ENCODE peak calls at places on chromosomes 12 and 14, in ten cellular contexts. N is HepG2; X is PC-9; C is CD4-positive, alpha-beta T cell; T is cardiac fibroblast; Z is endothelial cell; B is A549; Y is fibroblast of mammary gland; V is RWPE1; R is OCI-LY7. D is an unnamed sample.

GRCh38 chr12:100899301-100899700 is 104.7 kb downstream of the ANO4 start:
- DNase-seq in N (no peak), X (no peak), C (no peak), T (no peak), Z (no peak), B (no peak), Y (no peak), V (no peak), R (no peak), D (no peak)

GRCh38 chr14:54549862-54550261 is 17.1 kb upstream of the SAMD4A start:
- DNase-seq in N (no peak), X (no peak), C (no peak), T (peak), Z (peak), B (no peak), Y (peak), V (no peak), R (no peak), D (no peak)

GRCh38 chr14:106831322-106831720 is 1304.9 kb downstream of the TMEM121 start:
- DNase-seq in N (peak), X (no peak), C (no peak), T (no peak), Z (no peak), B (peak), Y (peak), V (no peak), R (peak), D (no peak)

GRCh38 chr12:100668939-100669536 is 95.6 kb downstream of the GAS2L3 start:
- DNase-seq in N (peak), X (peak), C (peak), T (peak), Z (peak), B (peak), Y (peak), V (peak), R (peak), D (peak)

GRCh38 chr14:60863251-60863650 is 117.6 kb downstream of the TRMT5 start:
- DNase-seq in N (no peak), X (no peak), C (no peak), T (no peak), Z (no peak), B (no peak), Y (no peak), V (no peak), R (no peak), D (no peak)

GRCh38 chr12:4496145-4496838 is 42.4 kb upstream of the RAD51AP1 start:
- DNase-seq in N (no peak), X (no peak), C (no peak), T (no peak), Z (no peak), B (no peak), Y (no peak), V (no peak), R (no peak), D (no peak)

GRCh38 chr14:96484391-96484790 is 17.8 kb upstream of the PAPOLA start:
- DNase-seq in N (no peak), X (no peak), C (no peak), T (no peak), Z (no peak), B (no peak), Y (peak), V (no peak), R (no peak), D (no peak)

GRCh38 chr12:108820700-108821406 is 36.5 kb downstream of the SSH1 start:
- DNase-seq in N (no peak), X (no peak), C (no peak), T (no peak), Z (no peak), B (no peak), Y (no peak), V (no peak), R (no peak), D (no peak)

GRCh38 chr14:49972840-49973239 is 80.0 kb downstream of the ARF6 start:
- DNase-seq in N (peak), X (peak), C (peak), T (peak), Z (no peak), B (peak), Y (peak), V (peak), R (no peak), D (no peak)

GRCh38 chr14:85071447-85071846 is 458.5 kb upstream of the FLRT2 start:
- DNase-seq in N (no peak), X (no peak), C (no peak), T (no peak), Z (no peak), B (no peak), Y (no peak), V (no peak), R (no peak), D (no peak)

GRCh38 chr12:52945389-52946232 is 3.3 kb upstream of the KRT18 start:
- DNase-seq in N (peak), X (peak), C (no peak), T (peak), Z (no peak), B (peak), Y (no peak), V (peak), R (no peak), D (no peak)

GRCh38 chr12:109813810-109814416 is 19.3 kb downstream of the TRPV4 start:
- DNase-seq in N (no peak), X (no peak), C (no peak), T (no peak), Z (no peak), B (no peak), Y (no peak), V (no peak), R (no peak), D (no peak)

GRCh38 chr12:53219956-53220856 is 11.8 kb downstream of the RARG start:
- DNase-seq in N (peak), X (peak), C (peak), T (peak), Z (no peak), B (peak), Y (peak), V (peak), R (peak), D (peak)

GRCh38 chr12:10368206-10369171 is 21.4 kb downstream of the KLRK1 start:
- DNase-seq in N (no peak), X (no peak), C (no peak), T (peak), Z (no peak), B (no peak), Y (no peak), V (no peak), R (no peak), D (no peak)

DNA sequence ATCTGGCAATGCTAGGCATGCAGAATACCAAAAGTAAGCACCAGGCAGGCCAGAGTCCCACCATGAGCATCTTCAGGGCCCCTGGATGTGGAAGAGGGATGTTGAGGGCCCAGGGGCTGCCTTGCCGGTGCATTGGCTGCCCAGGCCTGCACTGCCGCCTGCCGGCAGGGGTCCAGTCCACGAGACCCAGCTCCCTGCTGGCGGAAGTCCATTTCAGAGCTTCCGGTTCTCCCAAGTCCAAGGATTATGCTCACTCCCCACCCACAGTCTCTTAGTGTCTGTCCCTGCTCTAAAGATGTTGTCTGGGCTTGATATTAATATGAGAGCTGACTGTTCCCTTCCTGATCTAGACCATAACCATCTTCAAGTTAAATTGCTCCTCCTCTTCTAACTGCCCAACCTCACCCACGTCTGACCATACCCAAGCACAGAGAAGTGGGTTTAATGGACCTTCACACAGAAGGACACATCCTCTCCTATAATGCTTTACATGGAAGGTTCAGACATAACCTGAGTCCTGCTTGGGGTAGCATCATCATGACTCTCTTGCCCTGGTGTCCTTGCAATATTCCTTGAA is 117.4 kb downstream of the DAD1 start:
- DNase-seq in N (peak), X (no peak), C (no peak), T (peak), Z (peak), B (peak), Y (peak), V (peak), R (peak), D (peak)
- TF ChIP-seq CTCF in N (peak), X (no peak), C (no peak), T (peak), Z (peak), B (peak), Y (peak), V (peak), R (peak), D (peak)

GRCh38 chr12:93127582-93128331 is 198.7 kb upstream of the EEA1 start:
- DNase-seq in N (peak), X (no peak), C (no peak), T (peak), Z (no peak), B (peak), Y (peak), V (peak), R (no peak), D (peak)
- TF ChIP-seq CTCF in N (peak), X (no peak), C (no peak), T (peak), Z (no peak), B (no peak), Y (peak), V (peak), R (no peak), D (no peak)

GRCh38 chr12:65962921-65963883 is 138.9 kb downstream of the HMGA2 start:
- DNase-seq in N (no peak), X (no peak), C (no peak), T (no peak), Z (peak), B (peak), Y (no peak), V (no peak), R (peak), D (no peak)
- TF ChIP-seq CTCF in N (peak), X (no peak), C (no peak), T (peak), Z (no peak), B (peak), Y (peak), V (no peak), R (peak), D (no peak)

DNA sequence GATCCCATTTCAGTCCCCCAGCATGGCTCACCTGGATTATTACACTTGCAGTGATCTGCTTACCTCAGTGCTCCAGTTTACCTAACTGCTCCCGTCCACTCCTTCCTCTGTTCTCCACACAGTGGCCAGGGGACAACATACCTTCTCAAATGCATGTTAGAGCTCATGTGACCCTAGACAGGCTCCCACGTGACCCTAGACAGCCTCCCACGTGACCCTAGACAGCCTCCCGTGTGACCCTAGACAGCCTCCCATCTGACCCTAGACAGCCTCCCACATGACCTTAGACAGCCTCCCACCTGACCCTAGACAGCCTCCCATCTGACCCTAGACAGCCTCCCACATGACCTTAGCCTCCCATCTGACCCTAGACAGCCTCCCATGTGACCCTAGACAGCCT is 226.0 kb upstream of the TMEM132C start:
- DNase-seq in N (no peak), X (no peak), C (no peak), T (no peak), Z (no peak), B (no peak), Y (no peak), V (no peak), R (no peak), D (no peak)
- TF ChIP-seq CTCF in N (no peak), X (no peak), C (no peak), T (no peak), Z (no peak), B (no peak), Y (no peak), V (no peak), R (no peak), D (no peak)

GRCh38 chr12:43812042-43812441 is 5.9 kb upstream of the TWF1 start:
- DNase-seq in N (no peak), X (no peak), C (no peak), T (no peak), Z (no peak), B (no peak), Y (no peak), V (no peak), R (no peak), D (no peak)

GRCh38 chr12:43806737-43807072 is 588 bp upstream of the TWF1 start:
- DNase-seq in N (no peak), X (no peak), C (no peak), T (peak), Z (no peak), B (no peak), Y (peak), V (no peak), R (peak), D (no peak)

GRCh38 chr12:43807361-43807760 is 1.2 kb upstream of the TWF1 start:
- DNase-seq in N (no peak), X (peak), C (no peak), T (no peak), Z (no peak), B (no peak), Y (no peak), V (no peak), R (no peak), D (no peak)

GRCh38 chr12:43805149-43805856 is 814 bp downstream of the TWF1 start:
- DNase-seq in N (peak), X (no peak), C (no peak), T (no peak), Z (no peak), B (peak), Y (peak), V (peak), R (peak), D (no peak)

GRCh38 chr12:43805857-43806736 is at the start of gene TWF1:
- DNase-seq in N (peak), X (peak), C (peak), T (peak), Z (peak), B (peak), Y (peak), V (peak), R (peak), D (peak)
- TF ChIP-seq CTCF in N (no peak), X (peak), C (no peak), T (peak), Z (no peak), B (peak), Y (peak), V (peak), R (no peak), D (no peak)

DNA sequence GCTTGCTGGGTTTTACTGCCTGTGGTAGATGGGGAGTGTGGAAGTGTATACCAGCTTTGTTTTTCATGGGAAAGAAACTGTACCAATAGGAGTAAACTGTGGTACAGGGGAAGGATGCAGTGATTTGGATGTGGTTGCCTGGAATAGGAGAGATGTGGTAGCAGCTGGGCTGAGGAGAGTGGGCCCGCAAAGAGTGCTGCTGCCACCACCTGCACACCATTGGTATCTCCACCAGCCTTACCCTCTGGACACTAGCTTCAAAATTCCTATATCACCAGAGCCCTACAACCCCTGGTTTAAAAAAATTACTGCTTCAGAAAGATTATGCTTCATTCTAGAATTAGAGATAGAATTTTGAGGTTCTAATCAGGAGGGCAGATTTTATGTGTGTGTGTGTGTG is 53.6 kb downstream of the AKAP6 start:
- DNase-seq in N (no peak), X (peak), C (no peak), T (peak), Z (peak), B (peak), Y (peak), V (peak), R (no peak), D (no peak)
- TF ChIP-seq CTCF in N (peak), X (peak), C (no peak), T (peak), Z (no peak), B (peak), Y (peak), V (peak), R (peak), D (no peak)